ENCODE peak calls at places on chromosomes 6 and 20, in five cellular contexts. T, Q, O, K and N are unnamed samples.

GRCh38 chr6:130452336-130452735 is 86.5 kb downstream of the TMEM200A start:
- DNase-seq in K (no peak), Q (no peak), T (no peak), O (no peak), N (no peak)

GRCh38 chr6:151999194-151999593 is 191.7 kb downstream of the ESR1 start:
- DNase-seq in K (no peak), T (no peak), Q (no peak), O (no peak), N (peak; percentile 63)

GRCh38 chr20:33900515-33901131 is 89.5 kb downstream of the CHMP4B start:
- DNase-seq in Q (no peak), T (no peak), K (no peak), O (no peak), N (no peak)

GRCh38 chr20:9945406-9945805 is 89.4 kb upstream of the ANKEF1 start:
- DNase-seq in K (no peak), Q (no peak), O (no peak), T (no peak), N (peak; percentile 56)

GRCh38 chr20:12722096-12722495 is 286.7 kb upstream of the SPTLC3 start:
- DNase-seq in T (no peak), Q (no peak), K (no peak), O (no peak), N (peak; percentile 4)

GRCh38 chr6:99520855-99521556 is 5.8 kb upstream of the USP45 start:
- DNase-seq in K (peak; percentile 35), T (peak; percentile 70), O (peak; percentile 94), Q (peak; percentile 86), N (peak; percentile 70)

GRCh38 chr6:30687659-30688431 is 1.4 kb upstream of the PPP1R18 start:
- DNase-seq in O (peak; percentile 52), Q (peak; percentile 61), K (no peak), T (no peak), N (no peak)

GRCh38 chr20:35264755-35265154 is 13.2 kb downstream of the MMP24OS start:
- DNase-seq in T (no peak), O (no peak), K (no peak), Q (peak; percentile 24), N (peak; percentile 60)

GRCh38 chr6:150767585-150768164 is 97.8 kb upstream of the MTHFD1L start:
- DNase-seq in K (no peak), T (no peak), O (peak; percentile 34), Q (no peak), N (peak; percentile 12)

GRCh38 chr6:3408665-3409064 is 48.2 kb downstream of the SLC22A23 start:
- DNase-seq in O (no peak), Q (no peak), K (no peak), T (no peak), N (no peak)

GRCh38 chr6:17038316-17038715 is 63.5 kb upstream of the STMND1 start:
- DNase-seq in Q (peak; percentile 35), O (peak; percentile 38), T (no peak), K (no peak), N (no peak)

GRCh38 chr6:47165918-47166317 is 123.8 kb upstream of the ADGRF1 start:
- DNase-seq in K (no peak), Q (peak; percentile 27), T (no peak), O (no peak), N (no peak)

GRCh38 chr20:9294081-9294480 is 220.3 kb upstream of the LAMP5 start:
- DNase-seq in Q (peak; percentile 67), O (peak; percentile 31), K (no peak), T (no peak), N (peak; percentile 82)

GRCh38 chr6:111361648-111362047 is 121.4 kb downstream of the REV3L start:
- DNase-seq in Q (peak; percentile 50), K (no peak), O (peak; percentile 39), T (peak; percentile 12), N (peak; percentile 21)

GRCh38 chr20:53609501-53610445 is 16.1 kb upstream of the ZNF217 start:
- DNase-seq in Q (peak; percentile 81), O (no peak), K (peak; percentile 46), T (no peak), N (peak; percentile 61)

GRCh38 chr20:44625361-44625760 is 26.1 kb downstream of the ADA start:
- DNase-seq in T (no peak), Q (no peak), O (no peak), K (no peak), N (no peak)

GRCh38 chr20:45010399-45010828 is 44.1 kb downstream of the STK4 start:
- DNase-seq in O (no peak), K (no peak), T (no peak), Q (peak; percentile 89), N (peak; percentile 70)

GRCh38 chr6:41200901-41201783 is at the start of gene TREML2:
- DNase-seq in O (no peak), T (no peak), K (no peak), Q (no peak), N (no peak)

GRCh38 chr20:22808628-22809027 is 224.3 kb upstream of the FOXA2 start:
- DNase-seq in O (no peak), T (no peak), Q (no peak), K (no peak), N (no peak)

GRCh38 chr20:59604770-59605665 is 678 bp downstream of the PHACTR3 start:
- DNase-seq in K (no peak), T (peak; percentile 37), O (peak; percentile 51), Q (no peak), N (no peak)

GRCh38 chr6:90288404-90288803 is 8.2 kb downstream of the BACH2 start:
- DNase-seq in O (no peak), Q (no peak), K (no peak), T (no peak), N (no peak)

GRCh38 chr20:62590301-62591121 is 51.8 kb upstream of the SLCO4A1 start:
- DNase-seq in Q (peak; percentile 69), O (peak; percentile 95), K (no peak), T (no peak), N (peak; percentile 69)

GRCh38 chr6:168060521-168060931 is 18.5 kb downstream of the FRMD1 start:
- DNase-seq in T (peak; percentile 48), O (peak; percentile 84), Q (no peak), K (no peak), N (peak; percentile 23)

GRCh38 chr6:150150458-150150820 is 7.6 kb downstream of the PPP1R14C start:
- DNase-seq in Q (no peak), O (no peak), T (no peak), K (no peak), N (no peak)

GRCh38 chr20:25499855-25500434 is 85.4 kb downstream of the NINL start:
- DNase-seq in O (no peak), Q (no peak), T (no peak), K (no peak), N (no peak)

GRCh38 chr6:116060572-116061283 is at the start of gene FRK:
- DNase-seq in O (peak; percentile 61), T (no peak), K (no peak), Q (peak; percentile 29), N (peak; percentile 89)

GRCh38 chr6:137890983-137891537 is 24.0 kb downstream of the TNFAIP3 start:
- DNase-seq in Q (no peak), O (no peak), K (no peak), T (no peak), N (no peak)

GRCh38 chr6:106773482-106773881 is 144.1 kb downstream of the QRSL1 start:
- DNase-seq in Q (no peak), O (no peak), T (no peak), K (no peak), N (peak; percentile 77)

GRCh38 chr20:61683721-61684120 is 382.0 kb downstream of the TAF4 start:
- DNase-seq in O (no peak), T (no peak), K (no peak), Q (no peak), N (peak; percentile 64)

GRCh38 chr6:158321960-158322359 is 9.7 kb downstream of the TULP4 start:
- DNase-seq in Q (peak; percentile 57), K (no peak), O (no peak), T (no peak), N (peak; percentile 44)

GRCh38 chr20:33070413-33071053 is 8.9 kb upstream of the BPIFB4 start:
- DNase-seq in Q (no peak), T (no peak), K (no peak), O (no peak), N (no peak)

GRCh38 chr6:81003156-81003555 is 749.3 kb downstream of the TENT5A start:
- DNase-seq in K (no peak), O (peak; percentile 14), Q (peak; percentile 63), T (no peak), N (peak; percentile 1)